ENCODE peak calls at places on chromosome 20, in five cellular contexts. F, J, V, N and A are unnamed samples.

GRCh38 chr20:10508468-10509251 is 73.6 kb downstream of the SLX4IP start:
- DNase-seq in F (no peak), J (no peak), V (no peak), N (no peak), A (no peak)

GRCh38 chr20:38343798-38344701 is 2.2 kb upstream of the LBP start:
- DNase-seq in F (no peak), J (no peak), V (no peak), N (no peak), A (no peak)

GRCh38 chr20:62694868-62695267 is 13.8 kb upstream of the NTSR1 start:
- DNase-seq in F (no peak), J (no peak), V (no peak), N (no peak), A (no peak)

GRCh38 chr20:25213566-25214415 is 18.3 kb downstream of the ENTPD6 start:
- DNase-seq in F (peak), J (no peak), V (no peak), N (no peak), A (no peak)

GRCh38 chr20:40868568-40869223 is 159.9 kb upstream of the TOP1 start:
- DNase-seq in F (no peak), J (no peak), V (no peak), N (no peak), A (no peak)

GRCh38 chr20:35344354-35344837 is 52.2 kb upstream of the FAM83C start:
- DNase-seq in F (peak), J (no peak), V (no peak), N (peak), A (no peak)

GRCh38 chr20:24971702-24972101 is 20.8 kb downstream of the APMAP start:
- DNase-seq in F (no peak), J (no peak), V (no peak), N (no peak), A (no peak)

GRCh38 chr20:1187605-1188171 is 2.9 kb upstream of the TMEM74B start:
- DNase-seq in F (no peak), J (no peak), V (no peak), N (no peak), A (no peak)

GRCh38 chr20:64137598-64138031 is 26.6 kb upstream of the MYT1 start:
- DNase-seq in F (no peak), J (no peak), V (no peak), N (no peak), A (no peak)

GRCh38 chr20:36886859-36887778 is 11.2 kb downstream of the TLDC2 start:
- DNase-seq in F (peak), J (peak), V (peak), N (peak), A (peak)

GRCh38 chr20:1331101-1331500 is 2.2 kb upstream of the SDCBP2 start:
- DNase-seq in F (no peak), J (no peak), V (no peak), N (no peak), A (no peak)

GRCh38 chr20:12554416-12554815 is 454.4 kb upstream of the SPTLC3 start:
- DNase-seq in F (no peak), J (no peak), V (no peak), N (no peak), A (no peak)

GRCh38 chr20:57513199-57513598 is 11.7 kb downstream of the CTCFL start:
- DNase-seq in F (no peak), J (no peak), V (no peak), N (no peak), A (no peak)

GRCh38 chr20:11777861-11778570 is 139.7 kb upstream of the BTBD3 start:
- DNase-seq in F (no peak), J (no peak), V (no peak), N (peak), A (no peak)

GRCh38 chr20:62123450-62124118 is 1.3 kb downstream of the LSM14B start:
- DNase-seq in F (no peak), J (no peak), V (no peak), N (no peak), A (no peak)

GRCh38 chr20:59145926-59146800 is 17.5 kb upstream of the ZNF831 start:
- DNase-seq in F (no peak), J (peak), V (no peak), N (no peak), A (no peak)

GRCh38 chr20:53934421-53935352 is 135.7 kb downstream of the BCAS1 start:
- DNase-seq in F (no peak), J (peak), V (no peak), N (no peak), A (peak)

GRCh38 chr20:4112490-4113420 is 97.4 kb upstream of the RNF24 start:
- DNase-seq in F (peak), J (no peak), V (no peak), N (peak), A (no peak)

GRCh38 chr20:47691632-47692031 is 93.6 kb downstream of the SULF2 start:
- DNase-seq in F (no peak), J (no peak), V (no peak), N (no peak), A (no peak)

GRCh38 chr20:49615401-49616153 is 47.6 kb upstream of the PTGIS start:
- DNase-seq in F (peak), J (no peak), V (no peak), N (no peak), A (no peak)

GRCh38 chr20:4949833-4950178 is 51.5 kb downstream of the SLC23A2 start:
- DNase-seq in F (no peak), J (no peak), V (no peak), N (no peak), A (no peak)

GRCh38 chr20:63183422-63184146 is 32.3 kb downstream of the YTHDF1 start:
- DNase-seq in F (peak), J (peak), V (no peak), N (peak), A (no peak)

GRCh38 chr20:46572181-46572580 is 21.7 kb upstream of the OCSTAMP start:
- DNase-seq in F (peak), J (no peak), V (no peak), N (no peak), A (no peak)

GRCh38 chr20:18837710-18838109 is 24.1 kb downstream of the SCP2D1 start:
- DNase-seq in F (peak), J (no peak), V (no peak), N (no peak), A (no peak)

GRCh38 chr20:51769941-51770615 is 1.9 kb upstream of the ATP9A start:
- DNase-seq in F (no peak), J (no peak), V (no peak), N (no peak), A (no peak)

GRCh38 chr20:54846948-54847347 is 371.6 kb downstream of the DOK5 start:
- DNase-seq in F (no peak), J (no peak), V (no peak), N (no peak), A (no peak)

GRCh38 chr20:49433387-49433786 is 49.1 kb downstream of the KCNB1 start:
- DNase-seq in F (no peak), J (no peak), V (no peak), N (peak), A (no peak)

GRCh38 chr20:10603378-10603777 is 70.4 kb downstream of the JAG1 start:
- DNase-seq in F (no peak), J (no peak), V (no peak), N (no peak), A (no peak)

GRCh38 chr20:2300420-2300819 is 4.6 kb downstream of the TGM3 start:
- DNase-seq in F (peak), J (no peak), V (no peak), N (no peak), A (no peak)

GRCh38 chr20:13274311-13274965 is 53.4 kb downstream of the ISM1 start:
- DNase-seq in F (no peak), J (no peak), V (no peak), N (no peak), A (no peak)

GRCh38 chr20:5480824-5481600 is 164.3 kb upstream of the PROKR2 start:
- DNase-seq in F (no peak), J (no peak), V (no peak), N (peak), A (no peak)

GRCh38 chr20:50821994-50822393 is 27.1 kb downstream of the BCAS4 start:
- DNase-seq in F (no peak), J (no peak), V (no peak), N (no peak), A (no peak)

GRCh38 chr20:13262302-13262650 is 41.2 kb downstream of the ISM1 start:
- DNase-seq in F (no peak), J (no peak), V (no peak), N (no peak), A (no peak)

GRCh38 chr20:57948177-57948955 is 238.6 kb upstream of the PMEPA1 start:
- DNase-seq in F (no peak), J (no peak), V (no peak), N (no peak), A (no peak)

GRCh38 chr20:48157970-48158369 is 372.7 kb upstream of the SULF2 start:
- DNase-seq in F (no peak), J (no peak), V (no peak), N (no peak), A (no peak)

GRCh38 chr20:49942942-49943341 is 6.7 kb downstream of the RNF114 start:
- DNase-seq in F (no peak), J (no peak), V (no peak), N (no peak), A (no peak)

GRCh38 chr20:47256665-47257236 is 99.7 kb downstream of the ZMYND8 start:
- DNase-seq in F (no peak), J (no peak), V (no peak), N (no peak), A (no peak)

GRCh38 chr20:18144541-18145099 is 7.0 kb downstream of the KAT14 start:
- DNase-seq in F (no peak), J (no peak), V (no peak), N (no peak), A (no peak)

GRCh38 chr20:37431786-37432185 is 85.8 kb downstream of the SRC start:
- DNase-seq in F (no peak), J (no peak), V (no peak), N (no peak), A (no peak)

GRCh38 chr20:33649201-33649631 is 12.9 kb upstream of the C20orf144 start:
- DNase-seq in F (peak), J (no peak), V (no peak), N (peak), A (no peak)